ENCODE peak calls at places on chromosomes 6 and 20, in eight cellular contexts. Y is PC-9; D is non-pigmented ciliary epithelial cell; A is aorta; R is nephron progenitor cell; C is T-helper 17 cell; U is CD4-positive, alpha-beta T cell; H is suprapubic skin. P is an unnamed sample.

GRCh38 chr20:58847483-58847882 is 3.2 kb downstream of the GNAS-AS1 start:
- DNase-seq in Y (no peak), D (no peak), A (no peak), R (no peak), C (no peak), U (no peak), H (no peak), P (no peak)

GRCh38 chr6:168851460-168852103 is 402.1 kb downstream of the THBS2 start:
- DNase-seq in Y (no peak), D (no peak), A (no peak), R (no peak), C (no peak), U (no peak), H (no peak), P (no peak)

GRCh38 chr6:76681781-76682180 is 609.3 kb upstream of the IMPG1 start:
- DNase-seq in Y (no peak), D (no peak), A (no peak), R (no peak), C (no peak), U (no peak), H (no peak), P (no peak)

GRCh38 chr20:19176483-19176882 is 36.0 kb upstream of the SLC24A3 start:
- DNase-seq in Y (no peak), D (no peak), A (no peak), R (peak), C (no peak), U (no peak), H (no peak), P (no peak)

GRCh38 chr20:25496968-25497401 is 88.3 kb downstream of the NINL start:
- DNase-seq in Y (peak), D (no peak), A (peak), R (no peak), C (no peak), U (no peak), H (peak), P (no peak)

GRCh38 chr20:57244221-57244585 is 22.2 kb downstream of the BMP7 start:
- DNase-seq in Y (no peak), D (no peak), A (no peak), R (no peak), C (no peak), U (no peak), H (no peak), P (no peak)

GRCh38 chr6:27547157-27548075 is 74.5 kb upstream of the ZNF184 start:
- DNase-seq in Y (peak), D (no peak), A (no peak), R (peak), C (no peak), U (no peak), H (no peak), P (no peak)

GRCh38 chr6:169803291-169803811 is 51.9 kb downstream of the ERMARD start:
- DNase-seq in Y (no peak), D (no peak), A (no peak), R (no peak), C (no peak), U (no peak), H (peak), P (peak)

GRCh38 chr6:128482642-128483041 is 37.8 kb downstream of the PTPRK start:
- DNase-seq in Y (no peak), D (no peak), A (no peak), R (no peak), C (no peak), U (no peak), H (no peak), P (no peak)

GRCh38 chr6:44036196-44036595 is 91.1 kb downstream of the MRPL14 start:
- DNase-seq in Y (peak), D (no peak), A (peak), R (no peak), C (no peak), U (no peak), H (no peak), P (no peak)

GRCh38 chr6:34425132-34425497 is 754 bp downstream of the RPS10 start:
- DNase-seq in Y (no peak), D (no peak), A (no peak), R (peak), C (no peak), U (no peak), H (no peak), P (no peak)

GRCh38 chr20:63454729-63455567 is 17.5 kb downstream of the KCNQ2 start:
- DNase-seq in Y (no peak), D (no peak), A (no peak), R (no peak), C (no peak), U (no peak), H (no peak), P (no peak)

GRCh38 chr6:109349419-109349987 is 32.8 kb downstream of the CD164 start:
- DNase-seq in Y (peak), D (peak), A (no peak), R (no peak), C (no peak), U (no peak), H (no peak), P (no peak)

GRCh38 chr20:4666001-4666470 is 55.7 kb upstream of the PRND start:
- DNase-seq in Y (peak), D (peak), A (no peak), R (no peak), C (peak), U (peak), H (no peak), P (peak)

GRCh38 chr6:88599561-88599960 is 363.9 kb downstream of the RNGTT start:
- DNase-seq in Y (no peak), D (no peak), A (no peak), R (no peak), C (no peak), U (no peak), H (no peak), P (no peak)

P was measured in activated T-cell treated with anti-CD3 and anti-CD28 coated beads, Interleukin-2, amount 50 U/mL, for 1 hour.